ENCODE peak calls at places on chromosomes 3 and 15, in six cellular contexts. K is neuronal stem cell; Z is CD4-positive, CD25-positive, alpha-beta regulatory T cell; L is ovary; X is GM23338; H is fibroblast of lung. P is an unnamed sample.

GRCh38 chr3:109336272-109336957 is 931 bp downstream of the DPPA4 start:
- DNase-seq in H (peak; percentile 64), Z (no peak), L (no peak), K (no peak), X (no peak), P (no peak)

GRCh38 chr3:140493271-140493670 is 184.6 kb upstream of the TRIM42 start:
- DNase-seq in H (no peak), L (no peak), K (no peak), X (no peak), Z (no peak), P (no peak)

GRCh38 chr3:132347811-132348210 is 30.6 kb downstream of the ACP3 start:
- DNase-seq in X (no peak), Z (no peak), K (no peak), L (no peak), H (no peak), P (no peak)

GRCh38 chr3:124298951-124299350 is 307.0 kb upstream of the ROPN1 start:
- DNase-seq in H (no peak), K (no peak), Z (no peak), X (no peak), L (no peak), P (no peak)

GRCh38 chr15:48811325-48811938 is 563 bp upstream of the CEP152 start:
- DNase-seq in L (no peak), H (no peak), Z (no peak), K (no peak), X (peak; percentile 14), P (no peak)

GRCh38 chr3:179546814-179547241 is 15.9 kb upstream of the ACTL6A start:
- DNase-seq in H (no peak), K (no peak), X (no peak), L (no peak), Z (no peak), P (no peak)

GRCh38 chr3:173709026-173709425 is 311.5 kb downstream of the NLGN1 start:
- DNase-seq in L (no peak), K (no peak), Z (no peak), H (peak; percentile 91), X (no peak), P (no peak)

GRCh38 chr15:69402816-69403215 is 11.3 kb upstream of the KIF23 start:
- DNase-seq in L (no peak), X (no peak), H (no peak), Z (no peak), K (no peak), P (no peak)

GRCh38 chr3:132394334-132394733 is 23.0 kb upstream of the DNAJC13 start:
- DNase-seq in Z (no peak), K (no peak), H (peak; percentile 63), X (no peak), L (no peak), P (peak; percentile 24)

GRCh38 chr3:142285057-142285666 is 59.8 kb upstream of the GK5 start:
- DNase-seq in X (no peak), K (no peak), H (no peak), L (no peak), Z (no peak), P (no peak)

GRCh38 chr15:48774484-48774883 is 36.4 kb downstream of the CEP152 start:
- DNase-seq in K (no peak), Z (no peak), L (no peak), X (no peak), H (peak; percentile 79), P (no peak)

GRCh38 chr15:74775894-74776293 is 6.0 kb upstream of the CSK start:
- DNase-seq in L (no peak), X (no peak), Z (no peak), H (no peak), K (no peak), P (no peak)
- H3K4me1 ChIP-seq in L (no peaks in the 10 kb centered on the region), X (peaks cover 14% of the 10 kb centered on the region), Z (peaks cover 78% of the 10 kb centered on the region), H (peaks cover 6% of the 10 kb centered on the region), K (peaks cover 24% of the 10 kb centered on the region), P (peaks cover under 1% of the 10 kb centered on the region)

DNA sequence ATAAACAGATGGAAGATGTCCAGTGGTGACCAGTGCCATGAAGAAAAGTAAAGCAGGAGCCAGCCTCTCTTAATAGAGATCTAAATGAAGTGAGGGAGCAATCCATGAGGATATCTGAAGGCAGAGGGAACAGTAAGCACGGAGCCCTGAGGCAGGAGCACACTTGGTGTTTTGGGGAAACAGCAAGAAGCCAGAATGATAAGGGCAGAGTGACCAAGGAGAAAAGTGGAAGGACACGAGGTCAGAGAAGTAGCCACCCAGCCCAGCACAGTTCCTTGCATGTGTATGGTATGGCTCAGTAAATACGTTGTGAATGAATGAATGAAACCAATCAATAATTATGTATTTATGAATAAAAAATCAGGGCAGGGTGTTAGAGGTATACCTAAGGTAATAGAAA is 11.6 kb downstream of the KLHL18 start:
- DNase-seq in H (no peak), L (no peak), K (no peak), Z (no peak), X (no peak), P (no peak)
- H3K4me1 ChIP-seq in H (no peaks in the 10 kb centered on the region), L (peaks cover 3% of the 10 kb centered on the region), K (peaks cover 2% of the 10 kb centered on the region), Z (peaks cover 11% of the 10 kb centered on the region), X (no peaks in the 10 kb centered on the region), P (no peaks in the 10 kb centered on the region)

GRCh38 chr15:77032052-77032646 is 37.2 kb downstream of the PSTPIP1 start:
- DNase-seq in K (no peak), L (peak; percentile 19), H (no peak), Z (no peak), X (no peak), P (peak; percentile 12)

GRCh38 chr15:77029166-77030041 is 34.5 kb downstream of the PSTPIP1 start:
- DNase-seq in H (no peak), L (no peak), Z (no peak), X (no peak), K (no peak), P (no peak)

GRCh38 chr15:77031376-77032050 is 36.6 kb downstream of the PSTPIP1 start:
- DNase-seq in K (no peak), X (no peak), H (no peak), Z (no peak), L (no peak), P (peak; percentile 9)

GRCh38 chr15:77030042-77030927 is 35.4 kb downstream of the PSTPIP1 start:
- DNase-seq in K (no peak), L (no peak), Z (no peak), H (no peak), X (peak; percentile 54), P (peak; percentile 9)

GRCh38 chr15:77030928-77031375 is 36.0 kb downstream of the PSTPIP1 start:
- DNase-seq in K (no peak), Z (no peak), L (no peak), H (no peak), X (no peak), P (peak; percentile 12)
- H3K4me1 ChIP-seq in K (peaks cover 40% of the 10 kb centered on the region), Z (no peaks in the 10 kb centered on the region), L (peaks cover 4% of the 10 kb centered on the region), H (no peaks in the 10 kb centered on the region), X (no peaks in the 10 kb centered on the region), P (no peaks in the 10 kb centered on the region)

GRCh38 chr3:8500208-8500961 is 1.2 kb upstream of the LMCD1 start:
- DNase-seq in X (peak; percentile 52), Z (no peak), L (peak; percentile 36), H (peak; percentile 89), K (no peak), P (no peak)
- H3K4me1 ChIP-seq in X (peaks cover 52% of the 10 kb centered on the region), Z (peaks cover 38% of the 10 kb centered on the region), L (peaks cover 14% of the 10 kb centered on the region), H (peaks cover 17% of the 10 kb centered on the region), K (peaks cover 16% of the 10 kb centered on the region), P (no peaks in the 10 kb centered on the region)

GRCh38 chr3:43268636-43269035 is 17.7 kb upstream of the SNRK start:
- DNase-seq in H (no peak), Z (no peak), K (no peak), L (no peak), X (no peak), P (no peak)

GRCh38 chr3:43279082-43279481 is 7.3 kb upstream of the SNRK start:
- DNase-seq in L (no peak), H (no peak), X (no peak), Z (no peak), K (no peak), P (no peak)

GRCh38 chr3:43270078-43270477 is 16.3 kb upstream of the SNRK start:
- DNase-seq in K (no peak), L (no peak), H (no peak), X (no peak), Z (no peak), P (no peak)

GRCh38 chr3:43273429-43273828 is 12.9 kb upstream of the SNRK start:
- DNase-seq in K (no peak), X (no peak), L (no peak), H (no peak), Z (no peak), P (no peak)
- H3K4me1 ChIP-seq in K (no peaks in the 10 kb centered on the region), X (no peaks in the 10 kb centered on the region), L (no peaks in the 10 kb centered on the region), H (no peaks in the 10 kb centered on the region), Z (no peaks in the 10 kb centered on the region), P (no peaks in the 10 kb centered on the region)

GRCh38 chr3:66298591-66298990 is 77.8 kb downstream of the SLC25A26 start:
- DNase-seq in K (no peak), L (no peak), X (no peak), Z (peak; percentile 46), H (peak; percentile 14), P (no peak)
- H3K4me1 ChIP-seq in K (no peaks in the 10 kb centered on the region), L (peaks cover 4% of the 10 kb centered on the region), X (no peaks in the 10 kb centered on the region), Z (peaks cover 66% of the 10 kb centered on the region), H (peaks cover 6% of the 10 kb centered on the region), P (no peaks in the 10 kb centered on the region)

DNA sequence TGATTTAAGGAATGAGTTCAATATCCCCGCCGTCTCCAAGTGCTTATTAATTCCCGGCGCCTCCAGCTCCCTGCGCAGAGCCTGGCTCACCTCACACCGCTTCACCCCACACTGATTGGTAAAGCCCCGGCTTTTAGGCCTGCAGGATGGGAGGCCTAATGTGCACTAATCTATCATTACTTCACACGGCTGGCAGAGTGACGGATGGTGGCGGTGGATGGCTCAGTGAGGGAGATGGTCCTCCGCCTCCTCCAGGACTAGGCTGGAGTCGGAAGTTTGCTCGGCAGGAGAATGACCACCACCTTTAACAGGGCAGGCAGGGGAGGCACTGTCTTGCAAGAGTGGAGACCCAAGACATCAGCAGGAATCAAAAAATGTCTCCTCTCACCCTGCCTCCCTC is 81.7 kb downstream of the MEGF11 start:
- DNase-seq in Z (no peak), K (no peak), L (no peak), X (no peak), H (no peak), P (no peak)
- H3K4me1 ChIP-seq in Z (no peaks in the 10 kb centered on the region), K (peaks cover 5% of the 10 kb centered on the region), L (no peaks in the 10 kb centered on the region), X (peaks cover 3% of the 10 kb centered on the region), H (no peaks in the 10 kb centered on the region), P (no peaks in the 10 kb centered on the region)

P was measured in uterus.